ENCODE peak calls at places on chromosome 21, in ten cellular contexts. W is tibial artery; K is tibial nerve; V is OCI-LY7; L is A549; N is CD4-positive, alpha-beta memory T cell; H is PC-9; S is bronchial epithelial cell; C is cardiac muscle cell; Q is left ventricle myocardium inferior. M is an unnamed sample.

GRCh38 chr21:34936874-34937563 is 112.1 kb downstream of the RUNX1 start:
- DNase-seq in K (no peak), C (no peak), S (peak), W (no peak), V (no peak), Q (no peak), H (no peak), N (no peak), L (no peak), M (no peak)

GRCh38 chr21:45801989-45802388 is 158.5 kb downstream of the PCBP3 start:
- DNase-seq in K (no peak), N (no peak), W (no peak), Q (no peak), V (no peak), L (no peak), H (no peak), S (no peak), C (no peak), M (no peak)

GRCh38 chr21:34530264-34530663 is 18.3 kb upstream of the KCNE1 start:
- DNase-seq in H (no peak), L (no peak), K (no peak), Q (no peak), C (no peak), W (no peak), V (no peak), S (no peak), N (no peak), M (no peak)

GRCh38 chr21:30592140-30592539 is at the start of gene KRTAP6-3:
- DNase-seq in W (no peak), S (no peak), K (no peak), H (no peak), Q (no peak), N (no peak), L (no peak), V (no peak), C (no peak), M (no peak)

GRCh38 chr21:30463713-30464112 is 16.5 kb downstream of the KRTAP19-1 start:
- DNase-seq in S (peak), W (no peak), H (no peak), L (peak), Q (no peak), C (peak), V (peak), K (no peak), N (no peak), M (no peak)

GRCh38 chr21:26966978-26967913 is at the start of gene ADAMTS5:
- DNase-seq in C (peak), Q (peak), V (no peak), S (peak), L (no peak), H (no peak), W (peak), K (no peak), N (no peak), M (peak)

GRCh38 chr21:32143222-32143939 is 135.5 kb downstream of the MIS18A start:
- DNase-seq in K (peak), L (no peak), V (no peak), Q (peak), N (no peak), W (no peak), S (no peak), C (no peak), H (no peak), M (no peak)

GRCh38 chr21:45964649-45965048 is 16.9 kb upstream of the COL6A1 start:
- DNase-seq in H (no peak), W (no peak), S (no peak), K (no peak), C (no peak), N (no peak), V (no peak), Q (no peak), L (no peak), M (no peak)

GRCh38 chr21:31735518-31735992 is 3.6 kb upstream of the SCAF4 start:
- DNase-seq in V (peak), L (no peak), C (no peak), H (no peak), N (no peak), S (no peak), K (no peak), Q (no peak), W (no peak), M (no peak)

GRCh38 chr21:20721151-20721550 is 277.1 kb upstream of the NCAM2 start:
- DNase-seq in S (no peak), V (no peak), H (peak), K (no peak), C (no peak), L (no peak), N (no peak), W (no peak), Q (no peak), M (no peak)

GRCh38 chr21:25636727-25637126 is 2.3 kb upstream of the JAM2 start:
- DNase-seq in L (no peak), Q (no peak), H (no peak), V (no peak), K (no peak), C (no peak), W (no peak), N (no peak), S (peak), M (no peak)

GRCh38 chr21:26136686-26137085 is 33.9 kb downstream of the APP start:
- DNase-seq in N (no peak), K (no peak), L (no peak), H (no peak), W (no peak), S (no peak), Q (no peak), V (no peak), C (no peak), M (no peak)

GRCh38 chr21:33492571-33492970 is 1.1 kb upstream of the DNAJC28 start:
- DNase-seq in H (no peak), N (no peak), C (no peak), K (no peak), S (peak), V (no peak), L (no peak), W (no peak), Q (no peak), M (no peak)

GRCh38 chr21:43467785-43468184 is 40.9 kb upstream of the SIK1 start:
- DNase-seq in S (no peak), Q (no peak), H (no peak), K (no peak), C (no peak), L (no peak), V (no peak), W (no peak), N (peak), M (no peak)

GRCh38 chr21:28761709-28762356 is 230.8 kb downstream of the LTN1 start:
- DNase-seq in W (no peak), K (no peak), L (no peak), C (no peak), S (no peak), V (no peak), N (no peak), Q (no peak), H (no peak), M (no peak)
- H3K4me3 ChIP-seq in W (no peak), K (no peak), L (no peak), C (no peak), S (no peak), V (no peak), N (no peak), Q (no peak), H (no peak), M (no peak)

GRCh38 chr21:41931041-41931451 is 22.8 kb downstream of the C2CD2 start:
- DNase-seq in W (no peak), H (no peak), Q (no peak), C (no peak), L (no peak), K (no peak), V (no peak), N (no peak), S (peak), M (no peak)

GRCh38 chr21:41933259-41934079 is 20.3 kb downstream of the C2CD2 start:
- DNase-seq in L (no peak), S (peak), W (no peak), C (no peak), V (no peak), H (peak), Q (no peak), N (no peak), K (no peak), M (no peak)

GRCh38 chr21:41932576-41933258 is 21.1 kb downstream of the C2CD2 start:
- DNase-seq in V (no peak), L (no peak), H (peak), S (peak), C (no peak), W (no peak), N (no peak), K (no peak), Q (peak), M (no peak)

GRCh38 chr21:41929248-41929647 is 24.6 kb downstream of the C2CD2 start:
- DNase-seq in Q (no peak), V (peak), K (no peak), S (no peak), W (no peak), L (no peak), N (no peak), H (no peak), C (no peak), M (no peak)

DNA sequence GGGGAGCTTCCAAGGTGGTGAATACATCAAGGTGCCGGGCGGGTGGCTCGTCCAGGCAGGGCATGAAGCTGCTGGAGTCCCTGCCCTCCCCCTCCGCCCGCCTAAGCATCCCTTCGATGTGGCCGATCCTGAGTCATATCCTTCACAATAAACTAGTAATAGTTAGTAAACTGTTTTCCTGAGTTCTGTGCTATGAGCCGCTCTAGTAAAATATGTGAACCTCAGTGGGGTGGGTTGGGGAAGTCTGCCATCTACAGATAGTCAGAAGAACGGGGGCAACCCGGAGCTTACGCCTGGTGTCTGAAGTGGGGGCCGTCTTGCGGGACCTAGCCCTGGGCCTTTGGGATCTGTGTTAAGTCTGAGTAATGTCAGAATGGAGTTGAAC is 21.6 kb downstream of the C2CD2 start:
- DNase-seq in L (peak), S (peak), Q (no peak), C (no peak), W (no peak), H (peak), N (no peak), K (no peak), V (no peak), M (no peak)
- H3K4me3 ChIP-seq in L (peak), S (no peak), Q (no peak), C (no peak), W (no peak), H (no peak), N (no peak), K (no peak), V (no peak), M (no peak)

DNA sequence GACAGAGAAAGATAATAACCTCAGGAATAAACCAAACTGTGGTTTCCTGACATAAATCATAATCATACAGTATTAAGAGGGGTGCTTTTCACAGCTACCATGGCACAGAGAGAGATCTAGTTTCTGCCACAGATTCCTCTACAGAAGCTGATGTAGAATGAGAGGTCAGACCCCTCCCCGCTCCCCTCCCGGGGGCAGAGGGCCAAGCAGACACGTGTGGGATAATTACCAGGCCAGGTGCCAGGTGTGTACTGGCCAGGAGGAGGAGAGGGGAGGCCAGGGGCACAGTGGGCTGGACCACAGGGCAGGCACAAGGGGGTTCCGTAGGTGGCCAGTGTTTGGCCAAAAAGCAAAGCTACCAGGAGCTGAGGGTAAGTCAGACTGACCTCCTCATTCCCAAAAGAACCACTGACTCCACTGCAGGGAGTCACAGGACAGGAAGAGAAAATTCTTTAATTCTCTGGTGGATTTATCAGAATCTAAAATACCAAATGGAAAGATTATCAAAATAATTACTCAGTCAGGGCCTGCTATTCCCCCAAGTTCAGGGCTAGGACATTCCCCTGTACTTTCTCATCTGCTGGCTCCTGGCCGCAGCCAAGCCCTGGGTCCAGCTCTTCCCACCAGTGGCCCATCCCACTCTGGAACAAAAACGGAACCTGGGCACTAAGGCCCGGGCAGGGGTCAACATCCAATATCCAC is 30.0 kb downstream of the C2CD2 start:
- DNase-seq in C (no peak), L (no peak), Q (peak), H (no peak), K (no peak), V (no peak), W (peak), N (no peak), S (no peak), M (peak)
- H3K4me3 ChIP-seq in C (no peak), L (no peak), Q (peak), H (no peak), K (peak), V (peak), W (peak), N (no peak), S (no peak), M (peak)

GRCh38 chr21:39659070-39659815 is 46.5 kb downstream of the B3GALT5 start:
- DNase-seq in S (no peak), Q (no peak), K (no peak), W (no peak), H (no peak), N (no peak), L (no peak), C (no peak), V (no peak), M (no peak)
- H3K4me3 ChIP-seq in S (no peak), Q (no peak), K (no peak), W (no peak), H (no peak), N (no peak), L (no peak), C (no peak), V (no peak), M (no peak)

M was measured in coronary artery.